ENCODE peak calls at places on chromosome 14, in eight cellular contexts. One of them, this sample, is unnamed.

GRCh38 chr14:74503256-74503972 is 9.8 kb downstream of the ISCA2 start:
- DNase-seq in chondrocyte: no peak
- DNase-seq in GM23338: no peak
- DNase-seq in suprapubic skin: no peak
- DNase-seq in colonic mucosa: no peak
- DNase-seq in Peyer's patch: no peak
- DNase-seq in OCI-LY7: no peak
- DNase-seq in IMR-90: no peak
- DNase-seq in this sample: no peak

GRCh38 chr14:91737619-91738018 is 5.7 kb upstream of the CATSPERB start:
- DNase-seq in OCI-LY7: no peak
- DNase-seq in suprapubic skin: no peak
- DNase-seq in GM23338: no peak
- DNase-seq in chondrocyte: no peak
- DNase-seq in colonic mucosa: no peak
- DNase-seq in Peyer's patch: no peak
- DNase-seq in IMR-90: no peak
- DNase-seq in this sample: no peak

GRCh38 chr14:33636715-33637114 is 314.2 kb downstream of the EGLN3 start:
- DNase-seq in colonic mucosa: no peak
- DNase-seq in Peyer's patch: no peak
- DNase-seq in suprapubic skin: no peak
- DNase-seq in OCI-LY7: no peak
- DNase-seq in chondrocyte: no peak
- DNase-seq in IMR-90: no peak
- DNase-seq in GM23338: no peak
- DNase-seq in this sample: no peak

GRCh38 chr14:105201156-105201927 is 20.2 kb upstream of the NUDT14 start:
- DNase-seq in GM23338: peak
- DNase-seq in colonic mucosa: no peak
- DNase-seq in IMR-90: no peak
- DNase-seq in chondrocyte: no peak
- DNase-seq in suprapubic skin: no peak
- DNase-seq in OCI-LY7: no peak
- DNase-seq in Peyer's patch: no peak
- DNase-seq in this sample: no peak

GRCh38 chr14:44149597-44149996 is 357.5 kb downstream of the FSCB start:
- DNase-seq in chondrocyte: no peak
- DNase-seq in OCI-LY7: peak
- DNase-seq in Peyer's patch: no peak
- DNase-seq in suprapubic skin: no peak
- DNase-seq in colonic mucosa: no peak
- DNase-seq in IMR-90: no peak
- DNase-seq in GM23338: peak
- DNase-seq in this sample: peak

GRCh38 chr14:69318901-69319475 is 59.0 kb downstream of the GALNT16 start:
- DNase-seq in Peyer's patch: no peak
- DNase-seq in colonic mucosa: no peak
- DNase-seq in chondrocyte: peak
- DNase-seq in GM23338: no peak
- DNase-seq in IMR-90: no peak
- DNase-seq in OCI-LY7: no peak
- DNase-seq in suprapubic skin: peak
- DNase-seq in this sample: no peak

GRCh38 chr14:94403312-94403711 is 14.9 kb upstream of the SERPINA1 start:
- DNase-seq in suprapubic skin: no peak
- DNase-seq in chondrocyte: no peak
- DNase-seq in OCI-LY7: no peak
- DNase-seq in IMR-90: no peak
- DNase-seq in Peyer's patch: no peak
- DNase-seq in GM23338: no peak
- DNase-seq in colonic mucosa: no peak
- DNase-seq in this sample: no peak

GRCh38 chr14:87049886-87050820 is 942.8 kb downstream of the GALC start:
- DNase-seq in colonic mucosa: no peak
- DNase-seq in IMR-90: peak
- DNase-seq in OCI-LY7: peak
- DNase-seq in suprapubic skin: no peak
- DNase-seq in GM23338: peak
- DNase-seq in chondrocyte: no peak
- DNase-seq in Peyer's patch: no peak
- DNase-seq in this sample: peak

DNA sequence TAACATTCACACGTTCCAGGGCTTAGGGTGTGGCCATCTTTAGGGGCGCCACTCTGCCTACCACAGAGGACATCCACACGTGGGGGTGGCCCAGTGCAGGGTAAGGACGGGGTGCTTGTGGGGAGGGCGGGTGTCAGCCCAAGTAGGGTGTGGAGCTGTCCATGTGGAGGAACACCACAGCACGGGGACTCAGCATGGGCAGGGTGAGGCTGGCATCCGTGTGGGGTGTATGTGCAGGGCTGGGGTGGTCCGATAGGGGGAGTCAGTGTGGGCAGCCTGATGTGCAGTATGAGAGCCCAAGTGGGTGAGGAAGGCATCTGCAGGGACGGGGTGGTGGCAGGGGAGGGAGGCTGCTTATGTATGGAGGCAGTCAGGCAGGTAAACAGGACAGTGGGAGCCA is 17.7 kb downstream of the PSMC1 start:
- DNase-seq in IMR-90: no peak
- DNase-seq in OCI-LY7: no peak
- DNase-seq in chondrocyte: no peak
- DNase-seq in GM23338: no peak
- DNase-seq in Peyer's patch: no peak
- DNase-seq in colonic mucosa: no peak
- DNase-seq in suprapubic skin: no peak
- DNase-seq in this sample: no peak
- TF ChIP-seq CTCF in IMR-90: no peak
- TF ChIP-seq CTCF in OCI-LY7: peak
- TF ChIP-seq CTCF in chondrocyte: no peak
- TF ChIP-seq CTCF in GM23338: no peak
- TF ChIP-seq CTCF in Peyer's patch: no peak
- TF ChIP-seq CTCF in colonic mucosa: no peak
- TF ChIP-seq CTCF in suprapubic skin: no peak
- TF ChIP-seq CTCF in this sample: no peak

GRCh38 chr14:61694830-61695694 is at the start of gene HIF1A:
- DNase-seq in GM23338: peak
- DNase-seq in suprapubic skin: peak
- DNase-seq in OCI-LY7: peak
- DNase-seq in Peyer's patch: peak
- DNase-seq in colonic mucosa: peak
- DNase-seq in chondrocyte: peak
- DNase-seq in IMR-90: peak
- DNase-seq in this sample: peak
- TF ChIP-seq CTCF in GM23338: no peak
- TF ChIP-seq CTCF in suprapubic skin: no peak
- TF ChIP-seq CTCF in OCI-LY7: peak
- TF ChIP-seq CTCF in Peyer's patch: no peak
- TF ChIP-seq CTCF in colonic mucosa: no peak
- TF ChIP-seq CTCF in chondrocyte: peak
- TF ChIP-seq CTCF in IMR-90: peak
- TF ChIP-seq CTCF in this sample: no peak

GRCh38 chr14:29529418-29529817 is 398.2 kb downstream of the PRKD1 start:
- DNase-seq in GM23338: peak
- DNase-seq in colonic mucosa: no peak
- DNase-seq in suprapubic skin: no peak
- DNase-seq in chondrocyte: no peak
- DNase-seq in OCI-LY7: no peak
- DNase-seq in Peyer's patch: no peak
- DNase-seq in IMR-90: peak
- DNase-seq in this sample: peak
- TF ChIP-seq CTCF in GM23338: peak
- TF ChIP-seq CTCF in colonic mucosa: no peak
- TF ChIP-seq CTCF in suprapubic skin: no peak
- TF ChIP-seq CTCF in chondrocyte: peak
- TF ChIP-seq CTCF in OCI-LY7: peak
- TF ChIP-seq CTCF in Peyer's patch: no peak
- TF ChIP-seq CTCF in IMR-90: peak
- TF ChIP-seq CTCF in this sample: peak

GRCh38 chr14:20384321-20384720 is 29.0 kb downstream of the TEP1 start:
- DNase-seq in colonic mucosa: no peak
- DNase-seq in chondrocyte: no peak
- DNase-seq in OCI-LY7: no peak
- DNase-seq in IMR-90: no peak
- DNase-seq in Peyer's patch: no peak
- DNase-seq in suprapubic skin: no peak
- DNase-seq in GM23338: no peak
- DNase-seq in this sample: no peak
- TF ChIP-seq CTCF in colonic mucosa: no peak
- TF ChIP-seq CTCF in chondrocyte: no peak
- TF ChIP-seq CTCF in OCI-LY7: no peak
- TF ChIP-seq CTCF in IMR-90: no peak
- TF ChIP-seq CTCF in Peyer's patch: no peak
- TF ChIP-seq CTCF in suprapubic skin: no peak
- TF ChIP-seq CTCF in GM23338: no peak
- TF ChIP-seq CTCF in this sample: no peak

GRCh38 chr14:25375639-25376038 is 325.7 kb upstream of the STXBP6 start:
- DNase-seq in suprapubic skin: no peak
- DNase-seq in GM23338: no peak
- DNase-seq in Peyer's patch: no peak
- DNase-seq in chondrocyte: no peak
- DNase-seq in OCI-LY7: no peak
- DNase-seq in IMR-90: no peak
- DNase-seq in colonic mucosa: no peak
- DNase-seq in this sample: no peak

GRCh38 chr14:25381498-25381897 is 331.6 kb upstream of the STXBP6 start:
- DNase-seq in chondrocyte: no peak
- DNase-seq in suprapubic skin: no peak
- DNase-seq in Peyer's patch: no peak
- DNase-seq in GM23338: peak
- DNase-seq in colonic mucosa: no peak
- DNase-seq in OCI-LY7: peak
- DNase-seq in IMR-90: no peak
- DNase-seq in this sample: no peak
- TF ChIP-seq CTCF in chondrocyte: peak
- TF ChIP-seq CTCF in suprapubic skin: no peak
- TF ChIP-seq CTCF in Peyer's patch: no peak
- TF ChIP-seq CTCF in GM23338: peak
- TF ChIP-seq CTCF in colonic mucosa: no peak
- TF ChIP-seq CTCF in OCI-LY7: peak
- TF ChIP-seq CTCF in IMR-90: peak
- TF ChIP-seq CTCF in this sample: peak

GRCh38 chr14:54814076-54814475 is 88.5 kb downstream of the GCH1 start:
- DNase-seq in Peyer's patch: no peak
- DNase-seq in chondrocyte: no peak
- DNase-seq in IMR-90: no peak
- DNase-seq in OCI-LY7: peak
- DNase-seq in colonic mucosa: no peak
- DNase-seq in GM23338: peak
- DNase-seq in suprapubic skin: no peak
- DNase-seq in this sample: no peak
- TF ChIP-seq CTCF in Peyer's patch: no peak
- TF ChIP-seq CTCF in chondrocyte: peak
- TF ChIP-seq CTCF in IMR-90: no peak
- TF ChIP-seq CTCF in OCI-LY7: peak
- TF ChIP-seq CTCF in colonic mucosa: no peak
- TF ChIP-seq CTCF in GM23338: peak
- TF ChIP-seq CTCF in suprapubic skin: no peak
- TF ChIP-seq CTCF in this sample: peak

DNA sequence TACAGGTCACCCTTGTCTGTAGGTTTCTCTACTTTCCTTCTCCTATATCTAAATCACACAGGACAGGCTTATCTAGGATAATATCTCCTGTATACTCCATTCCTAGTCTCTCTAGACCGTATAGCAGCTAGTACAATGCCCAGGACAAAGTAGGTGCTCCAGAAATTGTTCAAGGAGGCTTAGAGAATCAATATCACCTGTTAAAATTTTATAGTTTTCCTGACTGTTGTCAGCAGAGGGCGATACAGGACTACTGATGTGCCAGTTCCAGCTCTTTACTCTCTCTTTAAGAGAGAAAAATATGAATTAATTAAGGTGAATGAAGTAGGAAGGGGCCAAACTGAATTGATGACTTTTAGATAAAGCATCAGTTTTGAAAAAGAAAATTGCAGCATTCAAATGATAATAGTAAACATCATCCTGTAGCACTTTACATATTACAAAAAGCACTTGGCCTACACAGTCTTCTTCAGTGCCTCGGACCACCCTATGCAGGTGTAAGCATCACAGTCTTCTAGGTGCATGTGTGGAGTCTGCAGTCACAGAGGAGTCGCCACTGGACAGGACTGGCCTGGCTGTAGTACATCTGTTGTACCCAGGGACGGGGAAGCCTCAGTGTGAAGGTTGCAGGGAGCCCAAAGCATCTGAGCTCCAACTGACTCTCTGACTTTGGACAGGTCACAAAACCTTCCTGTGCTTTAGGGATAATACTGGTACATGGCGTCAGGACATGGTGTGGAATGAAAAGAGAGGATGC is 61.9 kb upstream of the MAX start:
- DNase-seq in GM23338: peak
- DNase-seq in chondrocyte: no peak
- DNase-seq in Peyer's patch: no peak
- DNase-seq in OCI-LY7: peak
- DNase-seq in IMR-90: peak
- DNase-seq in colonic mucosa: peak
- DNase-seq in suprapubic skin: no peak
- DNase-seq in this sample: peak
- TF ChIP-seq CTCF in GM23338: peak
- TF ChIP-seq CTCF in chondrocyte: peak
- TF ChIP-seq CTCF in Peyer's patch: peak
- TF ChIP-seq CTCF in OCI-LY7: peak
- TF ChIP-seq CTCF in IMR-90: peak
- TF ChIP-seq CTCF in colonic mucosa: peak
- TF ChIP-seq CTCF in suprapubic skin: peak
- TF ChIP-seq CTCF in this sample: peak

DNA sequence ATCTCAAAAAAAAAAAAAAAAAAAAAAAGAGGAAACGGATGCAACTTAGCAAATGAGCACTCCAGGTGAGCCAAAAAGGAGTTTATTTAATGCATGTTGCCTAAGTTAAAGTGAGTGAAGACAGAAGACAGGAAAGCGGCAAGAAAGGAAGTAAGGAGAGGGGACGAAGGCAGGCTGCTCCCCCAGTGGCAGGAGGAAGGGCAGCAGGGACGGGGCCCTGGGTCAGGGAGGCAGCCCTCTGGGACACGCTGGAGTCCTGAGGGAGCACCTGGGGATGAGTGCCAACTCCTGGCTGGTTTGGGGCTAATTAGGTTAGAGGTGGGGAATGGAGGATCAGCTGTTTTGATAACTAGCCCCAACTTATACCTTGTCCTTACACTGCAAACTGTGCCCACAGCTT is 37.0 kb upstream of the SPTLC2 start:
- DNase-seq in GM23338: peak
- DNase-seq in colonic mucosa: no peak
- DNase-seq in Peyer's patch: no peak
- DNase-seq in OCI-LY7: peak
- DNase-seq in IMR-90: no peak
- DNase-seq in chondrocyte: no peak
- DNase-seq in suprapubic skin: no peak
- DNase-seq in this sample: no peak
- TF ChIP-seq CTCF in GM23338: peak
- TF ChIP-seq CTCF in colonic mucosa: no peak
- TF ChIP-seq CTCF in Peyer's patch: no peak
- TF ChIP-seq CTCF in OCI-LY7: peak
- TF ChIP-seq CTCF in IMR-90: peak
- TF ChIP-seq CTCF in chondrocyte: no peak
- TF ChIP-seq CTCF in suprapubic skin: no peak
- TF ChIP-seq CTCF in this sample: no peak